ENCODE peak calls at places on chromosomes 11 and 22, in eight cellular contexts. Q, Y, H, K, T, I, F and R are unnamed samples. For H3K4me1, the result is how much of the 10 kb centered on the place peaks cover.

GRCh38 chr22:24068717-24069116 is 57.6 kb downstream of the CABIN1 start:
- DNase-seq in Q (no peak), Y (peak), H (no peak), K (no peak), T (no peak), I (no peak), F (no peak), R (no peak)

GRCh38 chr11:82229346-82229745 is 504.3 kb downstream of the FAM181B start:
- DNase-seq in Q (no peak), Y (no peak), H (peak), K (no peak), T (peak), I (no peak), F (peak), R (no peak)

GRCh38 chr11:57240757-57241156 is 3.7 kb upstream of the APLNR start:
- DNase-seq in Q (no peak), Y (no peak), H (peak), K (peak), T (no peak), I (no peak), F (no peak), R (no peak)

GRCh38 chr11:121539000-121539399 is 86.2 kb upstream of the SORL1-AS1 start:
- DNase-seq in Q (no peak), Y (no peak), H (no peak), K (no peak), T (no peak), I (no peak), F (no peak), R (no peak)

GRCh38 chr11:8839957-8840945 is 70.7 kb upstream of the AKIP1 start:
- DNase-seq in Q (peak), Y (no peak), H (peak), K (no peak), T (peak), I (no peak), F (peak), R (no peak)

GRCh38 chr11:106311531-106312230 is 234.2 kb downstream of the AASDHPPT start:
- DNase-seq in Q (no peak), Y (no peak), H (no peak), K (no peak), T (no peak), I (no peak), F (peak), R (no peak)

GRCh38 chr11:69791266-69791665 is 16.1 kb upstream of the FGF4 start:
- DNase-seq in Q (no peak), Y (no peak), H (no peak), K (no peak), T (peak), I (no peak), F (peak), R (no peak)

GRCh38 chr22:29503811-29504372 is 23.9 kb downstream of the NEFH start:
- DNase-seq in Q (no peak), Y (no peak), H (no peak), K (peak), T (peak), I (no peak), F (peak), R (no peak)

GRCh38 chr11:12800032-12800671 is 125.9 kb downstream of the TEAD1 start:
- DNase-seq in Q (no peak), Y (no peak), H (peak), K (no peak), T (peak), I (no peak), F (peak), R (no peak)

GRCh38 chr11:12799373-12799835 is 125.2 kb downstream of the TEAD1 start:
- DNase-seq in Q (no peak), Y (no peak), H (no peak), K (no peak), T (no peak), I (no peak), F (no peak), R (no peak)

GRCh38 chr11:12794556-12795230 is 120.5 kb downstream of the TEAD1 start:
- DNase-seq in Q (no peak), Y (no peak), H (no peak), K (no peak), T (no peak), I (no peak), F (no peak), R (no peak)

GRCh38 chr11:12798609-12799011 is 124.4 kb downstream of the TEAD1 start:
- DNase-seq in Q (no peak), Y (no peak), H (no peak), K (no peak), T (no peak), I (no peak), F (no peak), R (no peak)

GRCh38 chr11:12797996-12798395 is 123.8 kb downstream of the TEAD1 start:
- DNase-seq in Q (no peak), Y (no peak), H (no peak), K (no peak), T (no peak), I (no peak), F (no peak), R (no peak)
- H3K4me1 ChIP-seq in Q (under half), Y (under half), H (half or more), K (under half), T (under half), I (under half), F (under half), R (under half)

GRCh38 chr11:65112226-65112550 is 516 bp downstream of the TM7SF2 start:
- DNase-seq in Q (no peak), Y (no peak), H (peak), K (no peak), T (no peak), I (no peak), F (no peak), R (no peak)

GRCh38 chr11:65111537-65112225 is at the start of gene TM7SF2:
- DNase-seq in Q (peak), Y (peak), H (peak), K (peak), T (peak), I (peak), F (peak), R (peak)

GRCh38 chr11:65109231-65110198 is 2.2 kb upstream of the TM7SF2 start:
- DNase-seq in Q (no peak), Y (no peak), H (no peak), K (no peak), T (no peak), I (no peak), F (no peak), R (no peak)

GRCh38 chr11:65111159-65111536 is 524 bp upstream of the TM7SF2 start:
- DNase-seq in Q (no peak), Y (no peak), H (no peak), K (no peak), T (no peak), I (no peak), F (no peak), R (peak)

GRCh38 chr11:65110354-65110861 is 1.3 kb upstream of the TM7SF2 start:
- DNase-seq in Q (peak), Y (peak), H (peak), K (peak), T (peak), I (peak), F (peak), R (peak)
- H3K4me1 ChIP-seq in Q (under half), Y (under half), H (under half), K (under half), T (under half), I (under half), F (under half), R (under half)

GRCh38 chr22:30947821-30948454 is 20.6 kb downstream of the MORC2 start:
- DNase-seq in Q (no peak), Y (no peak), H (peak), K (no peak), T (peak), I (no peak), F (peak), R (peak)
- H3K4me1 ChIP-seq in Q (under half), Y (under half), H (under half), K (under half), T (under half), I (under half), F (under half), R (half or more)

GRCh38 chr11:1559103-1559951 is 12.7 kb downstream of the DUSP8 start:
- DNase-seq in Q (peak), Y (peak), H (peak), K (peak), T (peak), I (no peak), F (peak), R (no peak)

GRCh38 chr11:1556278-1557167 is 15.5 kb downstream of the DUSP8 start:
- DNase-seq in Q (peak), Y (peak), H (peak), K (no peak), T (no peak), I (no peak), F (no peak), R (no peak)

GRCh38 chr11:1560011-1560579 is 12.0 kb downstream of the DUSP8 start:
- DNase-seq in Q (peak), Y (peak), H (no peak), K (no peak), T (no peak), I (no peak), F (no peak), R (no peak)

GRCh38 chr11:1557168-1557884 is 14.7 kb downstream of the DUSP8 start:
- DNase-seq in Q (peak), Y (peak), H (no peak), K (no peak), T (no peak), I (no peak), F (no peak), R (no peak)

GRCh38 chr11:1557904-1558831 is 13.9 kb downstream of the DUSP8 start:
- DNase-seq in Q (peak), Y (peak), H (no peak), K (no peak), T (peak), I (no peak), F (peak), R (no peak)
- H3K4me1 ChIP-seq in Q (under half), Y (under half), H (under half), K (under half), T (under half), I (under half), F (under half), R (under half)

GRCh38 chr11:75644370-75644769 is 24.5 kb downstream of the MAP6 start:
- DNase-seq in Q (no peak), Y (no peak), H (no peak), K (no peak), T (no peak), I (no peak), F (no peak), R (no peak)
- H3K4me1 ChIP-seq in Q (under half), Y (under half), H (under half), K (under half), T (under half), I (under half), F (under half), R (under half)

DNA sequence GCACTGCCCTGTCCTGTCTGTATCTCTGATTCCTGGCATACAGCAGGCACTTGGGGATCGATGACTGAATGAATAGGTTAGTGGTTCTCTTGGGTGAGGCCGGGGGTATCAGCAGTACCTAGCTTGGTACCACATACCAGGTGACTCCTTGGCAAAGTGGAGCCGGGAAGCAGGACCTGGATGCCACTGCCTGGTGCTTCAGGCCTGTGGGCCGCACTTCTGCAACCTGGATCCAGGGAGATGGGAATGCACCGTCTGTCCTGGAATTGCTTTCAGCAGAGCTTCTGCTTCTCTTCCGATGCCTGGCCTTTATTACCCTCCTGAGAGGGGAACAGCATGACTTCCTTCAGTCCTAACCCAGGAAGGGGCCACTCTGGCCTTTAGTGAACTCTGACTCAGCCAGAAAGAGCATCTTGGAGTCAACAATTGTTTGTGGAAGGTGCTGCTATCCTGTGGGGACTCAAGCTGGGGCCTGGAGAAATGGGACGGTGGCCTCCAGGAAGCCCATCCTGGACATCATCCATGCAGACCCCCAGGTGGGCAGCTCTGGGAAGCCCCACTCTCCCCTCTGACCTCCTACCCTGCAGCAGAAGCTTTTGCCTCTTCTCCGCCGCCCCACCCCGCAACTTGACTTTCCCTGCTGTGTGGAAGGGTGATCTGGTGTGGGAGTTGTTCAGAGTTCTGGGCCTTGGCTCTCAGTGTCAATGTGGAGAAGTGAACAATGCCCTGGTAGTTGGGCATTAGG is 5.1 kb downstream of the CD82 start:
- DNase-seq in Q (no peak), Y (no peak), H (no peak), K (no peak), T (no peak), I (no peak), F (no peak), R (no peak)
- H3K4me1 ChIP-seq in Q (under half), Y (half or more), H (under half), K (half or more), T (under half), I (half or more), F (under half), R (half or more)

GRCh38 chr11:68437927-68438657 is 22.5 kb upstream of the PPP6R3 start:
- DNase-seq in Q (no peak), Y (no peak), H (no peak), K (no peak), T (no peak), I (no peak), F (no peak), R (no peak)
- H3K4me1 ChIP-seq in Q (under half), Y (under half), H (under half), K (under half), T (under half), I (under half), F (under half), R (under half)

GRCh38 chr11:1502168-1502955 is 15.8 kb upstream of the MOB2 start:
- DNase-seq in Q (no peak), Y (no peak), H (no peak), K (no peak), T (no peak), I (no peak), F (no peak), R (no peak)

GRCh38 chr11:1499261-1499890 is 12.8 kb upstream of the MOB2 start:
- DNase-seq in Q (peak), Y (peak), H (no peak), K (no peak), T (no peak), I (no peak), F (no peak), R (no peak)

GRCh38 chr11:1501421-1502167 is 15.0 kb upstream of the MOB2 start:
- DNase-seq in Q (peak), Y (no peak), H (no peak), K (no peak), T (no peak), I (no peak), F (no peak), R (no peak)

GRCh38 chr11:1499899-1500298 is 13.3 kb upstream of the MOB2 start:
- DNase-seq in Q (peak), Y (peak), H (no peak), K (no peak), T (no peak), I (no peak), F (no peak), R (no peak)

DNA sequence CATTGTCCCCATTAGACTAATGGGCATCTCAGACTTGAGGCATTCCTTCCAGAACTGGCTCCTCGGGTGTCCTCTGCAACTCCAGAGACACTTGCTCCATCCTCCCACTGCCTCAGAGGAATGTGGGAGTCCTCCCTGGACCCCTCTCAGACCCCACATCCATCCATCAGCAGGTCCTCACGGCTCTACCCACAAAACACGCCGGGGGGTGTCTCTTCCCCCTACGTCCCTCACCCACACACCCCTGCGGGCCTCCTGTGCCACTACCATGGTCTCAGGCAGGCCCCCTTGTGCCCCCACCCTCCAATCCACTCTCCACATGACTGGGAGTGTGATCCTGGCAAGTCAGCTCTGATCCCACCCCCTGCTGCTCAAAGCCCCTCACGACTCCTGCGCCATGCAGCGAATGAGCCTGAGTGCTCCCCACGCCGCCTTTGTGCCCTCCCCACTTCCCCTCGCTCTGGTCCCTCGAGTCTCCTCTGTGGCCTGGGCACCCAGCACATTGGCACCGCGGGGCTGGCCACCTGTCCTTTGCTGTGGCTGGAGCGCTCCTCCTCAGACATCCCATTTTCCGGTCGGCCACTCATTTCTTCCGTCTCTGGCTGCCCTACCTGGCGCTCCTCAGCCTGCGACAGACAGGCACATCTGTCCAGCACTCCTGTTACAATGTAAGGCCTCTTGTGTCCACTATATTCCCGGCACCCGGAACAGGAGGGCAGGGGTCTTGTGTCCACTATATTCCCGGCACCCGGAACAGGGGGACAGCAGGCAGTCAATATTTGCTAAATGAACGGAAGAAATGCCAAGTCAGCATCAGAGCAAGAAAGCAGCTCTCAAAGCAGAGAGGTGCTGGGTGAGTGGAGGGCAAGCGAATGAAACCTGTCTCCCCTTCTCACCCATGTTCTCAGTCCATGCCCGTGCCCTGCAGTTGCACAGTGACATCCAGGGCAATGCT is 14.2 kb upstream of the MOB2 start:
- DNase-seq in Q (peak), Y (peak), H (no peak), K (no peak), T (no peak), I (no peak), F (no peak), R (no peak)
- H3K4me1 ChIP-seq in Q (under half), Y (under half), H (under half), K (half or more), T (under half), I (under half), F (under half), R (under half)

GRCh38 chr22:27879923-27880322 is 39.1 kb downstream of the PITPNB start:
- DNase-seq in Q (no peak), Y (no peak), H (peak), K (no peak), T (peak), I (peak), F (peak), R (no peak)
- H3K4me1 ChIP-seq in Q (under half), Y (under half), H (under half), K (half or more), T (under half), I (under half), F (half or more), R (under half)

DNA sequence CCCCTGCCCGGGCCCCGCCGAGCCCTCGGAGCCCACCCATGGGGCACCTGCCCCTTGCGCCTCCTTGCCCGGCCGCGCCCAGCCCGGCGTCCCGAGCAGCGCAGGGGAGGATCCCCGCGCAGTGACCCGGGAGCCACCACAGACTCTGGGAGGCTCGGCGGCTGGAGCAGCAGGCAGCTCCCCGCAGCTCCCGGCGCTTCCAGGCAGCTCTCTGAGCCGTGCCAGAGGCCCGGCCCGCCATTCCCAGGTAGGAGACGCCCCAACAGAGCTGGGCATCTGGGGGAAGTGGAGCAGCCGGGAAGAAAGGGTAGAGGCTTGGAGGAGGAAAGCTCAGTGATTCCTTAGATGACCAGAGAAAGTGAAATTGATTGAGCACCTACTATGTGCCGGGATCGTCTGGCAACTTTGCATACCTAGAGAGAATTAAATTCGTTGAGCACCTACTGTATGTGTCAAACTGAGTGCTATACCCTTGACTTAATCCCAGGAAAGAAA is 670 bp downstream of the RASD2 start:
- DNase-seq in Q (peak), Y (no peak), H (peak), K (no peak), T (no peak), I (no peak), F (peak), R (no peak)
- H3K4me1 ChIP-seq in Q (under half), Y (under half), H (under half), K (under half), T (under half), I (under half), F (under half), R (under half)